ENCODE peak calls at places on chromosomes 12 and 14, in seven cellular contexts. R is SK-N-SH, P is hepatocyte, N is fibroblast of lung, C is progenitor cell of endocrine pancreas, Z is NB4, D is A549. F is an unnamed sample.

GRCh38 chr12:977163-977562 is 13.9 kb upstream of the ERC1 start:
- DNase-seq in R (no peak), P (no peak), N (no peak), C (no peak), Z (peak), D (no peak), F (no peak)

GRCh38 chr12:119008691-119009221 is 27.4 kb downstream of the SRRM4 start:
- DNase-seq in R (peak), P (peak), N (no peak), C (no peak), Z (no peak), D (no peak), F (no peak)

GRCh38 chr12:116339800-116340371 is 62.4 kb upstream of the MED13L start:
- DNase-seq in R (no peak), P (no peak), N (no peak), C (no peak), Z (no peak), D (no peak), F (no peak)

GRCh38 chr12:120249875-120250795 is 15.4 kb downstream of the PXN start:
- DNase-seq in R (no peak), P (no peak), N (no peak), C (no peak), Z (peak), D (no peak), F (no peak)

GRCh38 chr12:30925607-30926242 is 823 bp upstream of the TSPAN11 start:
- DNase-seq in R (no peak), P (no peak), N (no peak), C (no peak), Z (no peak), D (no peak), F (no peak)

GRCh38 chr12:107320929-107321618 is 227.7 kb upstream of the CRY1 start:
- DNase-seq in R (peak), P (peak), N (no peak), C (no peak), Z (peak), D (peak), F (no peak)

GRCh38 chr14:54642121-54642520 is 75.2 kb downstream of the SAMD4A start:
- DNase-seq in R (no peak), P (no peak), N (no peak), C (no peak), Z (no peak), D (no peak), F (no peak)

GRCh38 chr14:101739446-101740141 is 21.9 kb upstream of the PPP2R5C start:
- DNase-seq in R (no peak), P (no peak), N (no peak), C (no peak), Z (no peak), D (no peak), F (no peak)

GRCh38 chr14:79246200-79246599 is 965.1 kb downstream of the DIO2 start:
- DNase-seq in R (no peak), P (no peak), N (no peak), C (no peak), Z (no peak), D (no peak), F (no peak)

GRCh38 chr12:29891792-29892191 is 108.0 kb upstream of the TMTC1 start:
- DNase-seq in R (no peak), P (no peak), N (no peak), C (no peak), Z (no peak), D (no peak), F (no peak)

GRCh38 chr12:104044158-104044557 is 5.8 kb downstream of the GLT8D2 start:
- DNase-seq in R (no peak), P (no peak), N (no peak), C (no peak), Z (no peak), D (no peak), F (no peak)

GRCh38 chr12:116665666-116666304 is 72.1 kb downstream of the SPRING1 start:
- DNase-seq in R (no peak), P (no peak), N (no peak), C (no peak), Z (no peak), D (no peak), F (no peak)

GRCh38 chr12:14576896-14577295 is 9.2 kb upstream of the PLBD1 start:
- DNase-seq in R (no peak), P (no peak), N (no peak), C (no peak), Z (no peak), D (no peak), F (no peak)

GRCh38 chr14:54738009-54738408 is 164.6 kb downstream of the GCH1 start:
- DNase-seq in R (no peak), P (no peak), N (no peak), C (no peak), Z (no peak), D (no peak), F (no peak)

GRCh38 chr12:26878661-26879119 is 45.7 kb upstream of the ITPR2 start:
- DNase-seq in R (peak), P (peak), N (no peak), C (no peak), Z (no peak), D (no peak), F (no peak)

GRCh38 chr14:74979442-74980397 is 23.0 kb upstream of the EIF2B2 start:
- DNase-seq in R (peak), P (peak), N (peak), C (no peak), Z (peak), D (no peak), F (no peak)

GRCh38 chr14:71960620-71961353 is 28.6 kb downstream of the RGS6 start:
- DNase-seq in R (no peak), P (no peak), N (no peak), C (no peak), Z (no peak), D (no peak), F (no peak)

GRCh38 chr12:131920157-131920508 is 8.9 kb upstream of the PUS1 start:
- DNase-seq in R (no peak), P (no peak), N (no peak), C (no peak), Z (no peak), D (no peak), F (no peak)

GRCh38 chr14:93587330-93587729 is 156.6 kb downstream of the UNC79 start:
- DNase-seq in R (no peak), P (no peak), N (no peak), C (no peak), Z (no peak), D (no peak), F (no peak)

GRCh38 chr14:99724196-99724891 is 40.2 kb downstream of the CYP46A1 start:
- DNase-seq in R (no peak), P (no peak), N (no peak), C (no peak), Z (peak), D (no peak), F (no peak)

GRCh38 chr12:111438501-111438900 is 32.8 kb downstream of the SH2B3 start:
- DNase-seq in R (no peak), P (peak), N (peak), C (no peak), Z (peak), D (no peak), F (peak)

GRCh38 chr12:44968960-44969359 is 81.9 kb downstream of the DBX2 start:
- DNase-seq in R (no peak), P (no peak), N (no peak), C (no peak), Z (no peak), D (no peak), F (no peak)

GRCh38 chr14:63243646-63244045 is 39.4 kb downstream of the RHOJ start:
- DNase-seq in R (no peak), P (no peak), N (no peak), C (no peak), Z (no peak), D (no peak), F (no peak)

GRCh38 chr12:120677765-120678473 is 9.0 kb upstream of the MLEC start:
- DNase-seq in R (no peak), P (no peak), N (no peak), C (no peak), Z (peak), D (peak), F (no peak)

GRCh38 chr14:104875811-104876210 is 10.7 kb downstream of the CEP170B start:
- DNase-seq in R (no peak), P (no peak), N (no peak), C (no peak), Z (no peak), D (no peak), F (no peak)

DNA sequence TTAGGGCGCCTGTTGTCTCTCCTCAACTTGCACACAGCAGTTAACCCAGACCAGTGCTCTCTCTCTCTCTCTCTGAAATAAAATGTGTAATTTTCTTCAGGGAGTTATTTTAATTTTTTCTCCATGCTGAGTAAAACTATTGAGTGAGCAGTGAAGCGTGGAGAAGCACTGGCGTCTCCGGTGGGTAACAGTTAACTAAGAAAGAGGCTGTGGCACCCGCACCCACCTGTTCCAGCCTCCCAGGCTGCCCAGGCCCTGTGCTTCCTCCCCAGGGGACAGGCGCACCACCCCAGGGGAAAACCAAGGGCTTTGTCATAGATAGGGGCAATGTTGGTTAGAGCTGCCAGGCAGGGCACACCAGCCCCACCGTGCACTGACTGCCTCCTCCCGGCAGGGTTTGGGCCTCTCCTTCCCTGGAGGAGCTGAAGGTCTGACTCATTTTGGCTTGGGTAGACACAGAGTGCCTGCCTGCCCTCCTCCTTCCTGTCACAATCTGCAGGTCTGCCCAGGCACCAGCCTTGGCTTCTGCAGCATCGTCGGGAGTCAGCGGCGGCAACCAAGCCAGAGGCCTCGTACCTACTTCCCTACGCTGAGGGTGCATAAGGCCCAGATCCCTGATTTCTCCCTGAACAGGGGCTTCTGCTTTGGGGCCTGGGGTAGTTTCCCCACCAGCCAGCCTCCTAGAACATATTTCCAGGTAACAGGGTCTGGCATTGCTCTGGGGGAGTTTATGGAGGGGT is 3.9 kb downstream of the HOXC5 start:
- DNase-seq in R (no peak), P (no peak), N (no peak), C (no peak), Z (peak), D (peak), F (peak)
- TF ChIP-seq CTCF in R (peak), P (no peak), N (no peak), C (no peak), Z (peak), D (no peak), F (no peak)

GRCh38 chr14:43540948-43541347 is 966.1 kb downstream of the FSCB start:
- DNase-seq in R (peak), P (no peak), N (no peak), C (no peak), Z (peak), D (peak), F (no peak)
- TF ChIP-seq CTCF in R (peak), P (no peak), N (no peak), C (no peak), Z (peak), D (no peak), F (no peak)

GRCh38 chr12:109779382-109779781 is 53.8 kb downstream of the TRPV4 start:
- DNase-seq in R (no peak), P (no peak), N (no peak), C (no peak), Z (peak), D (peak), F (no peak)
- TF ChIP-seq CTCF in R (no peak), P (no peak), N (no peak), C (no peak), Z (no peak), D (no peak), F (no peak)

GRCh38 chr12:72144553-72144952 is 127.6 kb upstream of the TRHDE start:
- DNase-seq in R (no peak), P (no peak), N (no peak), C (no peak), Z (no peak), D (no peak), F (no peak)
- TF ChIP-seq CTCF in R (no peak), P (no peak), N (no peak), C (no peak), Z (no peak), D (no peak), F (no peak)